ENCODE peak calls at places on chromosomes 2 and 18, in four cellular contexts. Z is heart right ventricle, H is right atrium auricular region, O is lung. M is an unnamed sample.

GRCh38 chr2:202056611-202057010 is 16.4 kb upstream of the KIAA2012 start:
- DNase-seq in O (no peak), Z (no peak), H (no peak), M (no peak)

GRCh38 chr2:109728809-109729208 is 65.3 kb upstream of the RGPD5 start:
- DNase-seq in O (peak; percentile 25), H (peak; percentile 58), Z (no peak), M (no peak)

GRCh38 chr18:35042389-35043066 is 1.3 kb downstream of the MAPRE2 start:
- DNase-seq in Z (no peak), H (no peak), O (no peak), M (no peak)

GRCh38 chr2:74472086-74472944 is at the start of gene MRPL53:
- DNase-seq in Z (peak; percentile 96), H (peak; percentile 94), O (peak; percentile 95), M (peak; percentile 94)

GRCh38 chr18:57981629-57982028 is 62.4 kb upstream of the NEDD4L start:
- DNase-seq in H (no peak), O (no peak), Z (no peak), M (no peak)

GRCh38 chr18:36636237-36636792 is 192.5 kb downstream of the TPGS2 start:
- DNase-seq in H (no peak), O (no peak), Z (no peak), M (no peak)

GRCh38 chr2:72949642-72950041 is 32.3 kb downstream of the EMX1 start:
- DNase-seq in H (no peak), O (no peak), Z (no peak), M (no peak)

GRCh38 chr2:26605195-26605968 is 35.8 kb downstream of the CIB4 start:
- DNase-seq in H (no peak), Z (no peak), O (no peak), M (peak; percentile 37)

GRCh38 chr2:133092571-133092970 is 422.6 kb upstream of the LYPD1 start:
- DNase-seq in H (no peak), Z (no peak), O (no peak), M (no peak)

GRCh38 chr2:48738806-48739205 is 16.7 kb downstream of the LHCGR start:
- DNase-seq in H (no peak), O (no peak), Z (no peak), M (no peak)

GRCh38 chr2:141994066-141994465 is 136.8 kb downstream of the LRP1B start:
- DNase-seq in O (no peak), H (no peak), Z (no peak), M (no peak)

GRCh38 chr2:10504370-10504993 is 56.4 kb upstream of the ODC1 start:
- DNase-seq in H (no peak), Z (no peak), O (no peak), M (no peak)

GRCh38 chr18:76814256-76814655 is 8.1 kb upstream of the ZNF236 start:
- DNase-seq in H (peak; percentile 30), Z (no peak), O (no peak), M (no peak)

GRCh38 chr2:216078776-216079175 is 2.8 kb downstream of the PECR start:
- DNase-seq in O (no peak), H (no peak), Z (no peak), M (no peak)

GRCh38 chr18:40841473-40841872 is 1113.6 kb upstream of the PIK3C3 start:
- DNase-seq in O (no peak), Z (no peak), H (no peak), M (no peak)

GRCh38 chr2:135960598-135961551 is 24.6 kb downstream of the DARS1 start:
- DNase-seq in H (no peak), O (no peak), Z (no peak), M (no peak)

GRCh38 chr18:63079114-63079513 is 240.5 kb downstream of the BCL2 start:
- DNase-seq in O (no peak), H (no peak), Z (no peak), M (no peak)

GRCh38 chr2:108271691-108272253 is 16.9 kb upstream of the SULT1C2 start:
- DNase-seq in O (no peak), Z (no peak), H (no peak), M (no peak)

GRCh38 chr2:26640331-26640745 is 828 bp downstream of the CIB4 start:
- DNase-seq in O (peak; percentile 51), Z (no peak), H (no peak), M (no peak)

GRCh38 chr2:232588680-232589585 is 38.4 kb downstream of the EIF4E2 start:
- DNase-seq in Z (no peak), O (peak; percentile 55), H (peak; percentile 61), M (no peak)

GRCh38 chr2:98463988-98464771 is 19.5 kb downstream of the INPP4A start:
- DNase-seq in Z (no peak), H (no peak), O (no peak), M (peak; percentile 70)

GRCh38 chr2:198127627-198128026 is 323.2 kb downstream of the PLCL1 start:
- DNase-seq in O (no peak), Z (peak; percentile 22), H (no peak), M (peak; percentile 2)

GRCh38 chr2:223000872-223001825 is 50.8 kb upstream of the KCNE4 start:
- DNase-seq in H (no peak), Z (no peak), O (no peak), M (no peak)

GRCh38 chr2:46012618-46013240 is 284.5 kb upstream of the EPAS1 start:
- DNase-seq in H (no peak), O (no peak), Z (no peak), M (no peak)

GRCh38 chr2:237879058-237879430 is 19.6 kb downstream of the RAMP1 start:
- DNase-seq in Z (no peak), O (no peak), H (no peak), M (no peak)

GRCh38 chr2:75882530-75882929 is 171.8 kb upstream of the GCFC2 start:
- DNase-seq in Z (no peak), O (no peak), H (no peak), M (no peak)

GRCh38 chr2:71637736-71638135 is 184.4 kb downstream of the DYSF start:
- DNase-seq in Z (no peak), O (no peak), H (no peak), M (no peak)

GRCh38 chr2:226483143-226483542 is 316.5 kb downstream of the IRS1 start:
- DNase-seq in H (no peak), O (no peak), Z (no peak), M (no peak)

GRCh38 chr2:67076265-67076664 is 320.9 kb upstream of the ETAA1 start:
- DNase-seq in O (no peak), Z (no peak), H (no peak), M (no peak)

GRCh38 chr2:37786854-37787253 is 115.4 kb upstream of the CDC42EP3 start:
- DNase-seq in Z (no peak), H (no peak), O (no peak), M (no peak)

GRCh38 chr2:230798769-230799399 is 65.9 kb upstream of the ITM2C start:
- DNase-seq in H (no peak), O (peak; percentile 36), Z (no peak), M (peak; percentile 56)

GRCh38 chr2:148640767-148641166 is 3.8 kb upstream of the EPC2 start:
- DNase-seq in O (no peak), Z (no peak), H (no peak), M (no peak)

GRCh38 chr2:219542931-219543595 is 546 bp downstream of the CHPF start:
- DNase-seq in H (no peak), O (peak; percentile 35), Z (no peak), M (no peak)

DNA sequence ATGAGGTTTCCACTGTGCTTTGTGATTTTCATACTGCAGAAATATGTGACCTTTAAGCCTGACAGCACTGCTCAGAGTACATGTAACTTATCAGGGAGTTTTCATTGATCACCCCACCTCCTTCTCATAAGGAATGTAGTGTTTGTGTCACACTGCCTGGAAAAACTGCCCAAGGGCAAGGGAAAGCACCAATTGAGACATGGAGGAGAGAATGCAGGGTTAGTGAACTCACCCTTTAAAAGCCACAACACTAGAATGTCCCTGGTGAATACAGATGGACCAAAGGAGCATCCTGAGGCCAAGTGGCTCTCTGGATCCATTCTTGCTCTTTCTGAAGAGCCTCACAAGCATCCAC is 147.2 kb upstream of the SPATS2L start:
- DNase-seq in H (no peak), Z (no peak), O (no peak), M (no peak)
- H3K4me3 ChIP-seq in H (no peak overlapping the region), Z (no peak overlapping the region), O (no peak overlapping the region), M (no peak overlapping the region)

GRCh38 chr2:9096761-9097160 is 93.3 kb upstream of the MBOAT2 start:
- DNase-seq in Z (no peak), O (no peak), H (no peak), M (no peak)

GRCh38 chr2:9097239-9097638 is 93.8 kb upstream of the MBOAT2 start:
- DNase-seq in Z (no peak), H (no peak), O (no peak), M (no peak)

GRCh38 chr2:9094117-9094516 is 90.6 kb upstream of the MBOAT2 start:
- DNase-seq in H (peak; percentile 16), O (no peak), Z (no peak), M (no peak)

GRCh38 chr2:9095226-9095625 is 91.7 kb upstream of the MBOAT2 start:
- DNase-seq in O (no peak), Z (no peak), H (no peak), M (no peak)

DNA sequence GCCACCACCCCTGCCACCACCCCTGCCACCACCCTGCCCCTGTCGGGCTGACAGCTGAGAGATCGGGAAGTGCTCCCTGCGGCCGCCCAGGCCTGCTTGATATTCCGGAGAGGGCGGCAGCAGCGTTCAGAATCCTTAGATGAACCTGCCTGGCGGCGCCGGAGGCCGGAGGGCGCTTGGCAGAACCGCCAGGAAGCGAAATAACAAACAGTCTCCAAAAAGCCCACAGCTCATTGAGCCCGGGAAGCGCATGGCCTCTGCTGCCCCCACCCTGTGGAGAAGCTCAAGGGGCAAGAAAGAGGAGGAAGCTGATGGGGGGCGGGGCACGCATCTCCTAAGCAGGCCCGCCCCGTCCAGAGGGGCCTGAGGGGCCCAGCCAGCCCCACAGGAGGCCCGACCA is 92.2 kb upstream of the MBOAT2 start:
- DNase-seq in H (no peak), Z (peak; percentile 67), O (peak; percentile 48), M (no peak)
- H3K27ac ChIP-seq in H (no peak overlapping the region), Z (no peak overlapping the region), O (no peak overlapping the region), M (no peak overlapping the region)

DNA sequence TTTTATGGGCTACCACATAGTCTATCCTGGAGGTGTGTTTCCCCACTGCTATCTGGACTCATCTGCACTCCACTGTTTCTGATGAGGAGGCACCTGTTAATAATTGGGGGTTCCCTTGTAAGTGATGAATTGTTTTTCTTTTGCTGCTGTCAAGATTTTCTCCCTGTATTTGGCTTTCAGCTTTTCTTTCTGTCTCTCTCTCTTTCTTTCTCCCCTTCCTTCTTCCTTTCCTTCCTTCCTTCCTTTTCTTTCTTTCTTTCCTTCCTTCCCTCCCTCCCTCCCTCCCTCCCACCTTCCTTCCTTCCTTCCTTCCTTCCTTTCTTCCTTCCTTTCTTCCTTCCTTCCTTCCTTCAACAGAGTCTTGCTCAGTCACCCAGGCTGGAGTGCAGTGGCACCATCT is 9.2 kb downstream of the GNLY start:
- DNase-seq in O (no peak), H (no peak), Z (no peak), M (no peak)
- H3K4me1 ChIP-seq in O (no peaks in the 10 kb centered on the region), H (peaks cover 30% of the 10 kb centered on the region), Z (peaks cover 20% of the 10 kb centered on the region), M (peaks cover 7% of the 10 kb centered on the region)

DNA sequence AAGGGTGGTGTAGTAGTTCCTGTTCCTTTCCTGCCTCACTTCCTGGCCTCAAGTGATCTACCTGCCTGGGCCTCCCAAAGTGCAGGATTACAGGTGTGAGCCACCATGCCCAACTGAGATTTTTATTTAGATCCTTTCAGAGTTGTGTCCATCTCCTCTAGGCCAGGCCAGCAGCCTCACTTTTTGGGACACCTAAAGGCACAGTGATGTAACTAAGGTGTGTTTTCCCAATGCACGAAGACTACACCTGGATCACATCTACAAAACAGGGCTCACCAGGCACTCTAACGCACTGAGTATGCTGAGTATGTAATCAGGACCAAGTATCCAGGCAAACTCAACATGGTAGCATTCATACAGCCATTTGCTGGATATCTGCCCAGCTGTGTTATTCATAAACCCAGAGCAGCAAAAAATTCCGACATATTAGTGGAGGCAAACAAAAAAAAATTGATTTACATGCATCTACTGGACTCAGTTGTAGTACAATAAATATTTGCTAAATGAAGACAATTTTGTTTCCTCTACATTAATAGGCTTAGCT is 33.8 kb downstream of the LPIN2 start:
- DNase-seq in O (no peak), H (no peak), Z (no peak), M (no peak)
- H3K4me3 ChIP-seq in O (no peak overlapping the region), H (no peak overlapping the region), Z (no peak overlapping the region), M (peak overlapping the region; percentile 63)

M was measured in CD8-positive, alpha-beta memory T cell.